ENCODE peak calls at places on chromosomes 12 and 14, in ten cellular contexts. J, E, M, D, O, T, R, Z, K and P are unnamed samples.

GRCh38 chr12:96258451-96258933 is 64.3 kb downstream of the ELK3 start:
- DNase-seq in O (peak; percentile 42), K (peak; percentile 25), Z (no peak), T (no peak), M (peak; percentile 88), R (no peak), E (peak; percentile 42), D (peak; percentile 84), J (no peak), P (no peak)

GRCh38 chr12:115973968-115974765 is 303.3 kb downstream of the MED13L start:
- DNase-seq in R (no peak), T (no peak), E (no peak), Z (no peak), M (no peak), O (no peak), D (no peak), J (no peak), K (no peak), P (no peak)

GRCh38 chr12:126434412-126434811 is 1369.2 kb downstream of the AACS start:
- DNase-seq in D (no peak), Z (no peak), J (no peak), R (no peak), T (no peak), E (no peak), O (no peak), M (no peak), K (no peak), P (no peak)

GRCh38 chr14:32576088-32576795 is 247.1 kb downstream of the AKAP6 start:
- DNase-seq in O (peak; percentile 4), D (peak; percentile 68), R (no peak), T (peak; percentile 0), M (peak; percentile 55), E (peak; percentile 70), Z (peak; percentile 7), K (peak; percentile 89), J (peak; percentile 1), P (peak; percentile 37)

GRCh38 chr14:32784408-32784807 is 154.3 kb upstream of the NPAS3 start:
- DNase-seq in K (no peak), R (no peak), D (no peak), O (no peak), Z (no peak), T (no peak), J (no peak), M (no peak), E (no peak), P (no peak)

GRCh38 chr12:2259368-2259767 is 206.6 kb downstream of the CACNA1C start:
- DNase-seq in M (peak; percentile 79), E (no peak), K (no peak), Z (no peak), J (no peak), D (no peak), T (no peak), R (no peak), O (no peak), P (peak; percentile 90)

GRCh38 chr12:133130808-133131128 is 341 bp downstream of the ZNF10 start:
- DNase-seq in J (peak; percentile 33), K (peak; percentile 56), D (no peak), O (peak; percentile 41), R (no peak), E (peak; percentile 55), M (no peak), Z (peak; percentile 54), T (no peak), P (no peak)

GRCh38 chr12:116263431-116263830 is 14.1 kb downstream of the MED13L start:
- DNase-seq in D (no peak), J (no peak), T (no peak), M (no peak), O (no peak), R (no peak), Z (no peak), K (no peak), E (no peak), P (no peak)

GRCh38 chr12:108832208-108832607 is 25.2 kb downstream of the SSH1 start:
- DNase-seq in J (no peak), E (no peak), O (no peak), T (no peak), D (no peak), R (no peak), Z (no peak), M (no peak), K (no peak), P (no peak)

GRCh38 chr12:7781274-7781673 is 7.9 kb upstream of the NANOG start:
- DNase-seq in M (no peak), E (no peak), D (no peak), Z (no peak), O (no peak), T (no peak), R (no peak), J (no peak), K (no peak), P (no peak)

GRCh38 chr12:12804432-12804886 is 8.7 kb upstream of the DDX47 start:
- DNase-seq in T (no peak), O (no peak), E (no peak), R (no peak), Z (no peak), J (no peak), K (peak; percentile 48), M (no peak), D (peak; percentile 93), P (no peak)

GRCh38 chr14:81384900-81385299 is 15.2 kb downstream of the STON2 start:
- DNase-seq in Z (no peak), T (no peak), D (peak; percentile 84), O (no peak), E (no peak), K (peak; percentile 80), R (no peak), J (no peak), M (no peak), P (no peak)

GRCh38 chr12:52235822-52236291 is 2.8 kb downstream of the KRT7 start:
- DNase-seq in Z (no peak), J (no peak), O (no peak), E (peak; percentile 66), K (no peak), M (peak; percentile 42), D (no peak), R (no peak), T (no peak), P (no peak)

GRCh38 chr14:57707219-57707618 is 158.7 kb downstream of the SLC35F4 start:
- DNase-seq in R (no peak), D (no peak), T (no peak), M (no peak), E (no peak), J (no peak), K (no peak), Z (no peak), O (no peak), P (no peak)

GRCh38 chr12:132620893-132621656 is 2.5 kb downstream of the P2RX2 start:
- DNase-seq in E (no peak), M (no peak), K (no peak), D (no peak), J (no peak), R (no peak), Z (no peak), T (no peak), O (no peak), P (no peak)

GRCh38 chr14:98957211-98958047 is 314.6 kb downstream of the BCL11B start:
- DNase-seq in O (no peak), T (no peak), D (peak; percentile 92), E (peak; percentile 50), Z (no peak), J (no peak), R (no peak), K (peak; percentile 72), M (peak; percentile 89), P (peak; percentile 73)

GRCh38 chr14:105135700-105136395 is 32.7 kb downstream of the JAG2 start:
- DNase-seq in M (no peak), D (no peak), R (no peak), K (no peak), J (no peak), E (peak; percentile 14), T (no peak), O (no peak), Z (no peak), P (no peak)

GRCh38 chr12:4763549-4763948 is 43.3 kb downstream of the GALNT8 start:
- DNase-seq in E (peak; percentile 62), D (no peak), J (no peak), T (no peak), M (no peak), K (no peak), Z (no peak), O (no peak), R (no peak), P (no peak)

GRCh38 chr14:24259282-24260025 is 3.5 kb downstream of the TGM1 start:
- DNase-seq in Z (no peak), O (no peak), M (no peak), D (peak; percentile 75), R (no peak), T (no peak), J (no peak), E (no peak), K (peak; percentile 55), P (no peak)